ENCODE peak calls at places on chromosomes 12 and 14, in ten cellular contexts. G is endodermal cell; S is GM12891; D is NCI-H524; P is NCI-H748 treated with DMSO at 0.1 percent for 48 hours; E is CD4-positive, alpha-beta memory T cell; U is left lung; F is astrocyte of the spinal cord; X is naive thymus-derived CD8-positive, alpha-beta T cell; J is stimulated activated CD4-positive, alpha-beta T cell treated with anti-CD3 and anti-CD28 coated beads, Interleukin-4, amount 100 ng/mL, for 48 hours. K is an unnamed sample.

GRCh38 chr14:52259452-52259851 is 8.0 kb upstream of the PTGDR start:
- DNase-seq in D (no peak), P (no peak), S (no peak), U (no peak), E (no peak), G (no peak), J (no peak), X (no peak), F (no peak), K (no peak)

GRCh38 chr12:103814436-103814835 is 26.6 kb downstream of the NT5DC3 start:
- DNase-seq in D (no peak), U (no peak), J (no peak), S (no peak), G (no peak), F (no peak), P (no peak), X (no peak), E (no peak), K (no peak)

GRCh38 chr12:54368709-54369596 is 4.7 kb upstream of the GPR84 start:
- DNase-seq in S (no peak), U (peak), J (peak), E (peak), F (peak), D (peak), X (peak), G (peak), P (peak), K (peak)

GRCh38 chr12:6632026-6632978 is 3.5 kb downstream of the LPAR5 start:
- DNase-seq in G (peak), U (no peak), D (no peak), E (peak), S (no peak), P (no peak), F (no peak), J (no peak), X (peak), K (no peak)

GRCh38 chr14:54120260-54120659 is 163.6 kb upstream of the BMP4 start:
- DNase-seq in J (no peak), P (no peak), S (no peak), E (no peak), U (no peak), F (peak), D (no peak), X (no peak), G (no peak), K (no peak)

GRCh38 chr14:68390731-68391130 is 402.1 kb downstream of the ZFP36L1 start:
- DNase-seq in X (no peak), S (no peak), J (no peak), U (no peak), F (no peak), G (no peak), E (no peak), P (no peak), D (no peak), K (no peak)

GRCh38 chr12:62860501-62861156 is 74.3 kb downstream of the PPM1H start:
- DNase-seq in F (peak), P (no peak), D (no peak), E (no peak), G (no peak), J (no peak), S (no peak), U (no peak), X (no peak), K (no peak)

GRCh38 chr14:59297070-59297766 is 108.8 kb downstream of the DAAM1 start:
- DNase-seq in G (no peak), X (no peak), S (no peak), E (no peak), D (no peak), P (no peak), J (no peak), F (no peak), U (no peak), K (no peak)

GRCh38 chr14:77111021-77111420 is 13.0 kb downstream of the CIPC start:
- DNase-seq in J (no peak), X (no peak), P (no peak), E (no peak), S (no peak), F (peak), D (no peak), G (peak), U (no peak), K (no peak)

GRCh38 chr12:26798669-26799068 is 34.3 kb downstream of the ITPR2 start:
- DNase-seq in J (no peak), E (no peak), D (no peak), P (no peak), G (no peak), S (no peak), X (no peak), F (no peak), U (no peak), K (no peak)

GRCh38 chr14:60631842-60632241 is 17.4 kb downstream of the SIX1 start:
- DNase-seq in U (no peak), P (no peak), D (no peak), G (no peak), E (no peak), J (no peak), F (no peak), X (no peak), S (no peak), K (no peak)

GRCh38 chr12:12425616-12426015 is 68.7 kb downstream of the BORCS5 start:
- DNase-seq in E (no peak), P (no peak), F (peak), D (no peak), G (no peak), J (no peak), X (no peak), S (no peak), U (no peak), K (no peak)

GRCh38 chr12:14190694-14191093 is 174.8 kb upstream of the ATF7IP start:
- DNase-seq in D (no peak), P (no peak), E (no peak), S (no peak), G (no peak), U (no peak), J (no peak), F (no peak), X (no peak), K (no peak)

GRCh38 chr14:103943673-103944072 is 1.3 kb upstream of the RD3L start:
- DNase-seq in D (no peak), E (no peak), G (no peak), X (no peak), J (no peak), U (no peak), F (no peak), P (no peak), S (no peak), K (no peak)

GRCh38 chr12:27595231-27595642 is 71.2 kb downstream of the PPFIBP1 start:
- DNase-seq in P (no peak), S (no peak), G (no peak), J (no peak), X (no peak), D (peak), F (peak), U (no peak), E (no peak), K (no peak)

GRCh38 chr14:37826869-37827268 is 231.4 kb downstream of the TTC6 start:
- DNase-seq in J (no peak), E (no peak), X (no peak), D (no peak), S (no peak), F (no peak), U (no peak), P (no peak), G (no peak), K (no peak)

GRCh38 chr14:99633913-99634312 is 11.0 kb upstream of the HHIPL1 start:
- DNase-seq in G (no peak), D (no peak), P (no peak), U (no peak), X (no peak), E (no peak), S (no peak), F (no peak), J (no peak), K (no peak)

GRCh38 chr14:100106661-100107112 is 41.5 kb downstream of the EVL start:
- DNase-seq in X (no peak), S (no peak), E (no peak), G (no peak), F (no peak), P (no peak), D (no peak), U (peak), J (no peak), K (no peak)